ENCODE peak calls at places on chromosomes 2 and 18, in five cellular contexts. X, K, Y, V and N are unnamed samples.
A peak's percentile ranks its signal among the peaks of the same experiment; 100 is the strongest.

GRCh38 chr2:134933732-134934131 is 15.1 kb downstream of the CCNT2 start:
- DNase-seq in X (no peak), K (no peak), Y (no peak), V (no peak), N (no peak)

GRCh38 chr2:238144262-238144661 is 5.8 kb downstream of the KLHL30 start:
- DNase-seq in X (no peak), K (no peak), Y (no peak), V (no peak), N (no peak)

GRCh38 chr2:214069254-214069653 is 341.6 kb upstream of the VWC2L start:
- DNase-seq in X (peak; percentile 83), K (peak; percentile 73), Y (no peak), V (no peak), N (peak; percentile 69)

GRCh38 chr2:205766765-205767359 is 84.6 kb downstream of the NRP2 start:
- DNase-seq in X (peak; percentile 62), K (peak; percentile 48), Y (no peak), V (peak; percentile 68), N (no peak)

GRCh38 chr2:47437287-47437686 is 34.3 kb downstream of the MSH2 start:
- DNase-seq in X (peak; percentile 51), K (peak; percentile 36), Y (no peak), V (no peak), N (no peak)

GRCh38 chr18:3060667-3061580 is 48.0 kb upstream of the LPIN2 start:
- DNase-seq in X (no peak), K (no peak), Y (no peak), V (no peak), N (no peak)

GRCh38 chr2:6148887-6149286 is 456.7 kb downstream of the SOX11 start:
- DNase-seq in X (no peak), K (no peak), Y (no peak), V (no peak), N (no peak)

GRCh38 chr2:13106302-13106701 is 389.6 kb downstream of the TRIB2 start:
- DNase-seq in X (no peak), K (no peak), Y (no peak), V (no peak), N (no peak)

GRCh38 chr2:58680938-58681337 is 439.8 kb upstream of the FANCL start:
- DNase-seq in X (no peak), K (peak; percentile 2), Y (no peak), V (no peak), N (peak; percentile 1)

GRCh38 chr18:79947054-79947755 is 4.2 kb downstream of the SLC66A2 start:
- DNase-seq in X (no peak), K (peak; percentile 36), Y (no peak), V (peak; percentile 9), N (peak; percentile 91)

GRCh38 chr2:104976603-104977120 is 61.2 kb upstream of the MRPS9 start:
- DNase-seq in X (peak; percentile 15), K (no peak), Y (no peak), V (peak; percentile 14), N (no peak)

GRCh38 chr18:63261029-63261428 is 58.5 kb downstream of the BCL2 start:
- DNase-seq in X (no peak), K (no peak), Y (no peak), V (no peak), N (no peak)
- H3K27ac ChIP-seq in X (no peak overlapping the region), K (no peak overlapping the region), Y (peak overlapping the region; percentile 86), V (peak overlapping the region; percentile 17), N (no peak overlapping the region)

GRCh38 chr2:230642966-230643365 is 69.7 kb upstream of the CAB39 start:
- DNase-seq in X (no peak), K (no peak), Y (no peak), V (no peak), N (no peak)
- H3K27ac ChIP-seq in X (no peak overlapping the region), K (no peak overlapping the region), Y (no peak overlapping the region), V (peak overlapping the region; percentile 38), N (no peak overlapping the region)

DNA sequence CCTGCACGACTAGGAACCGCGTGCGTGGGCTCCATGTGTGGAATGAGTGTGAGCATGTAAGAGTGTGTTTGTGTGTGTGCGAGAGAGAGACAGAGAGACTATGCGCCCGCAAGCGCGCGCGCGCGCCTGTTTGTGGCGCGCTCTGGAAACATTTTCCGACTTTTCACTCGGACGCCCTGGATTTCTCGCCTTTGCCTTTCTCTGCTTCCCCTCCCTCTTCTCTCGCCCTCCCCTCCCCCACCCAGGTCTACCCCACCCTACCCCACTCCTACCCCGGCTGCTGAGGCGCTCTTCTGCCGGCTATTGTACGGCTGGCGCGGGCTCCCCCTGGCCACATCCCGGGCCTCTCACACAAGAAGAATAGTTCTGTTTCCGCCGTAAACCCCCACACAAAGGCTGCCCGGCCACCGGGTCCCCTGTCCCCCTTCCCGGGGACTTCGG is 7.0 kb upstream of the SIX3 start:
- DNase-seq in X (no peak), K (no peak), Y (no peak), V (no peak), N (no peak)
- H3K27ac ChIP-seq in X (no peak overlapping the region), K (no peak overlapping the region), Y (no peak overlapping the region), V (no peak overlapping the region), N (no peak overlapping the region)

GRCh38 chr2:108587621-108588020 is 53.4 kb downstream of the LIMS1 start:
- DNase-seq in X (peak; percentile 39), K (peak; percentile 56), Y (no peak), V (no peak), N (peak; percentile 73)
- H3K27ac ChIP-seq in X (peak overlapping the region; percentile 83), K (peak overlapping the region; percentile 78), Y (peak overlapping the region; percentile 74), V (peak overlapping the region; percentile 72), N (peak overlapping the region; percentile 84)

DNA sequence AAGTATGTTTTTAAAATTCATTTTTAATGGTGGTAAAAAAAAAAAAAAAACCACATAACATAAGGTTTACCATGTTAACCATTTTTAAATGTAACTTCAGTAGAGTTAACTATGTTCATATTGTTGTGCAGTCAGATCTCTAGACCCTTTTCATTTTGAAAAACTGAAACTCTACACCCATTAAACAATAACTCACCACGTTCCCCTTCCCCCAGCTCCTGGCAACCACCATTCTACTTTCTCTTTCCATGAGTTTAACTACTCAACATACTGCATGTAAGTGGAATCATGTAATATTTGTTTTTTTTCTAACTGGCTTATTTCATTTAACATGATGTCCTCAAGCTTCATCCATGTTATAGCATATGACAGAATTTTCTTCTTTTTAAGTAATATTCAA is 90.8 kb downstream of the SPTBN1 start:
- DNase-seq in X (no peak), K (no peak), Y (no peak), V (no peak), N (no peak)
- H3K27ac ChIP-seq in X (peak overlapping the region; percentile 84), K (no peak overlapping the region), Y (no peak overlapping the region), V (peak overlapping the region; percentile 71), N (no peak overlapping the region)

DNA sequence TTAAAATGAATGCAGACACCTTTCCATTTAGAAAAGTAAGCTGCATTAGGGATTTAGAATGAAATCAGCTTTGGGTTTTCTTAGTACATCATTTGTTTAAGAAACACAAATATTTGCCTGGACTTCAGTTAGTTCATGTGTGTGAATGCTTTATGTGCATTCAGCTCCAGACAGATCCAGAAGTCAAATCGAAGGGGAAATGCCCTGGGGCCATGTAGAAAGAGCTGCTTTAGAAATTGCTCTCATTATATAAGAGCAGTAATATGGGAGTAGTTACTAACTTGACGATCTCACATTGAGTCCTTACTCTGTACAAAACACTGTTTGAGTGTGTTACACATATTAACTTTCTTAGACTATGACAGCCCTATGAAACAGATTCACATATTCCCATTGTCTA is 88.0 kb upstream of the TTC39C start:
- DNase-seq in X (no peak), K (no peak), Y (no peak), V (no peak), N (no peak)
- H3K27ac ChIP-seq in X (no peak overlapping the region), K (no peak overlapping the region), Y (no peak overlapping the region), V (no peak overlapping the region), N (no peak overlapping the region)

GRCh38 chr18:74507927-74508326 is 11.8 kb downstream of the CNDP2 start:
- DNase-seq in X (no peak), K (no peak), Y (no peak), V (no peak), N (no peak)

GRCh38 chr18:74507120-74507881 is 11.1 kb downstream of the CNDP2 start:
- DNase-seq in X (no peak), K (no peak), Y (no peak), V (no peak), N (no peak)

GRCh38 chr18:74508821-74509225 is 12.7 kb downstream of the CNDP2 start:
- DNase-seq in X (no peak), K (no peak), Y (no peak), V (no peak), N (no peak)

GRCh38 chr18:74509856-74510769 is 13.9 kb downstream of the CNDP2 start:
- DNase-seq in X (no peak), K (no peak), Y (no peak), V (no peak), N (no peak)

DNA sequence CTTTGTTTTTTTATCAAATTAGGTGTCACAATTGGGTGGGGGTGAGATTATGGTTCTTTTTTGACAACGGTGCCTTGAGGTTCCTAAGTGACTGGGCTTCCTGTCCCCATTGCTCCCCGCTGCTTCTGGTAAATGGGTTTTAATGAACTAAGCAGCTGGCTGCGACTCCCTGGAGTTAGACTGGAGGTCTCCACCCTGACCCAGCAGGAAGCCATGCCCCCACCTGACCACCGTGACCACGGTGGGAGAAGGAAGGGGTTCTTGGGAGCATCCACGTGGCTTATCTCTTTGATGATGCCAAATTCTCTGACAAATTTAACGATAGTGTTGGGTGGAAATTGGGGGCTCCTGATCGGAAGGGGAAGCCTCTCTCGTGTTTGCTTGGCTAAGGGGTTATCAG is 12.2 kb downstream of the CNDP2 start:
- DNase-seq in X (no peak), K (no peak), Y (no peak), V (no peak), N (no peak)
- H3K27ac ChIP-seq in X (no peak overlapping the region), K (no peak overlapping the region), Y (no peak overlapping the region), V (no peak overlapping the region), N (no peak overlapping the region)

GRCh38 chr2:9230881-9231280 is 24.3 kb downstream of the ASAP2 start:
- DNase-seq in X (no peak), K (no peak), Y (no peak), V (no peak), N (no peak)
- H3K27ac ChIP-seq in X (peak overlapping the region; percentile 88), K (peak overlapping the region; percentile 78), Y (peak overlapping the region; percentile 96), V (peak overlapping the region; percentile 40), N (peak overlapping the region; percentile 96)

GRCh38 chr2:38129410-38129809 is 53.5 kb upstream of the CYP1B1 start:
- DNase-seq in X (no peak), K (no peak), Y (no peak), V (no peak), N (no peak)
- H3K27ac ChIP-seq in X (no peak overlapping the region), K (no peak overlapping the region), Y (no peak overlapping the region), V (no peak overlapping the region), N (no peak overlapping the region)